ENCODE peak calls at places on chromosomes 16 and 17, in seven cellular contexts. Q is sigmoid colon, F is K562, A is spleen, B is suprapubic skin, X is upper lobe of left lung, W is GM12891. K is an unnamed sample.

GRCh38 chr17:4250887-4251286 is 12.9 kb downstream of the ANKFY1 start:
- DNase-seq in Q (no peak), F (no peak), A (no peak), B (no peak), X (no peak), W (no peak), K (no peak)

GRCh38 chr17:35555695-35556094 is 4.9 kb downstream of the SLFN14 start:
- DNase-seq in Q (no peak), F (peak), A (no peak), B (no peak), X (no peak), W (no peak), K (no peak)

GRCh38 chr17:63827801-63828221 is 348 bp upstream of the FTSJ3 start:
- DNase-seq in Q (no peak), F (no peak), A (no peak), B (no peak), X (no peak), W (no peak), K (no peak)

GRCh38 chr17:44564429-44564828 is 7.1 kb downstream of the FZD2 start:
- DNase-seq in Q (no peak), F (no peak), A (no peak), B (no peak), X (no peak), W (no peak), K (no peak)

GRCh38 chr17:869567-870530 is 87.7 kb downstream of the MRM3 start:
- DNase-seq in Q (peak), F (no peak), A (no peak), B (no peak), X (no peak), W (no peak), K (peak)

GRCh38 chr17:32127156-32127897 is 15.0 kb upstream of the RHOT1 start:
- DNase-seq in Q (peak), F (peak), A (peak), B (peak), X (peak), W (peak), K (peak)

GRCh38 chr16:47726031-47726675 is 265.0 kb downstream of the PHKB start:
- DNase-seq in Q (no peak), F (no peak), A (no peak), B (no peak), X (no peak), W (no peak), K (no peak)

GRCh38 chr16:4341250-4341649 is 9.9 kb downstream of the PAM16 start:
- DNase-seq in Q (no peak), F (no peak), A (no peak), B (no peak), X (peak), W (no peak), K (no peak)

GRCh38 chr16:50096791-50097190 is 31.0 kb downstream of the HEATR3 start:
- DNase-seq in Q (no peak), F (no peak), A (no peak), B (no peak), X (no peak), W (no peak), K (no peak)

GRCh38 chr17:73342057-73342522 is 30.3 kb upstream of the CDC42EP4 start:
- DNase-seq in Q (peak), F (no peak), A (no peak), B (peak), X (no peak), W (no peak), K (peak)

GRCh38 chr17:67400193-67400592 is 23.1 kb downstream of the PITPNC1 start:
- DNase-seq in Q (no peak), F (no peak), A (no peak), B (no peak), X (no peak), W (no peak), K (no peak)

GRCh38 chr17:80720624-80721577 is 176.3 kb downstream of the RPTOR start:
- DNase-seq in Q (no peak), F (no peak), A (no peak), B (no peak), X (peak), W (no peak), K (no peak)

GRCh38 chr16:24999088-24999670 is 16.0 kb downstream of the ARHGAP17 start:
- DNase-seq in Q (no peak), F (no peak), A (no peak), B (no peak), X (no peak), W (no peak), K (no peak)

GRCh38 chr16:81483064-81483969 is 38.7 kb downstream of the CMIP start:
- DNase-seq in Q (no peak), F (no peak), A (no peak), B (no peak), X (no peak), W (no peak), K (no peak)

GRCh38 chr16:57572978-57573733 is 30.7 kb downstream of the ADGRG5 start:
- DNase-seq in Q (no peak), F (no peak), A (no peak), B (no peak), X (no peak), W (no peak), K (no peak)

GRCh38 chr16:85229869-85230416 is 117.7 kb upstream of the CIBAR2 start:
- DNase-seq in Q (no peak), F (no peak), A (no peak), B (no peak), X (peak), W (no peak), K (no peak)

GRCh38 chr17:17021194-17021863 is 20.9 kb upstream of the MPRIP start:
- DNase-seq in Q (no peak), F (peak), A (peak), B (no peak), X (peak), W (no peak), K (no peak)
- TF ChIP-seq POLR2AphosphoS5 in Q (no peak), F (no peak), A (no peak), B (no peak), X (peak), W (no peak), K (no peak)

GRCh38 chr16:30996324-30996999 is 11.5 kb downstream of the HSD3B7 start:
- DNase-seq in Q (no peak), F (peak), A (no peak), B (no peak), X (no peak), W (no peak), K (no peak)
- TF ChIP-seq POLR2A in Q (no peak), F (no peak), A (no peak), B (no peak), X (no peak), W (no peak), K (no peak)

DNA sequence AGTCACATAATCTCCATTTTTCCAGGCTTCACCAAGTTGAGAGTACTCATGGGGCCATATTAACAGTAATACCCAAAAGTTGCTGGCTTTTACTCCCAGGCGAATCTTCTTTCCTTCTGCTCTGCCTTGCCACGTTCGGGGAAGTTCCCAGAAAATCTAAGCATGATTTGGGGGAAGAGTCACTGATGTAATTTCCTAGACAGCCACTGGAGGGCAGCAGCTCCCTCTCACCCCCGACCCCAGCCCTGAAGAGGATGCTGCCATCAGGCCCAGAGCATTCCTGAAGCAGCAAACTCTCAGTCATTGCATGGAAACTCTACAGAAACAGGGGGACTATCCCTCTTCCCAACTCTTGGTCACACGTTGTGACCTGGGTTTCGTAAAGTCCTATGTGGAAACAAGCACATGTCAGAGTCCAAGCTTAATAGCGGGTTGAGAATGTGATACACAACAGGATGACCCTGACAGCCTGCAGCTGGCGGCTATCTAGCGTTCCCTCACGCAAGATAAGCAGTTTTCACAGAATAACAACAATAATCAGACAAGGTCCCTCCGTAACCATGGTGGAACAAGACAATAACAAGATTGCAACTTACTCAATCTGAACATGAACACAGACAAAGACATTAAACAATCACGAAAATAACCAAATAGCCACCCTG is 43.8 kb upstream of the DHX40 start:
- DNase-seq in Q (peak), F (peak), A (peak), B (no peak), X (no peak), W (peak), K (peak)
- TF ChIP-seq POLR2AphosphoS5 in Q (no peak), F (no peak), A (peak), B (no peak), X (peak), W (no peak), K (no peak)

GRCh38 chr17:41965694-41966375 is 760 bp upstream of the CNP start:
- DNase-seq in Q (peak), F (peak), A (peak), B (no peak), X (no peak), W (no peak), K (peak)

GRCh38 chr17:41967921-41968578 is 1.5 kb downstream of the CNP start:
- DNase-seq in Q (no peak), F (no peak), A (peak), B (no peak), X (peak), W (no peak), K (no peak)

GRCh38 chr17:41968676-41969075 is 2.1 kb downstream of the CNP start:
- DNase-seq in Q (no peak), F (no peak), A (no peak), B (no peak), X (peak), W (no peak), K (no peak)

GRCh38 chr17:41967141-41967920 is 736 bp downstream of the CNP start:
- DNase-seq in Q (peak), F (peak), A (peak), B (no peak), X (peak), W (no peak), K (no peak)

GRCh38 chr17:41966453-41967140 is at the start of gene CNP:
- DNase-seq in Q (peak), F (peak), A (peak), B (peak), X (peak), W (peak), K (peak)
- TF ChIP-seq POLR2A in Q (peak), F (peak), A (peak), B (peak), X (no peak), W (peak), K (peak)

DNA sequence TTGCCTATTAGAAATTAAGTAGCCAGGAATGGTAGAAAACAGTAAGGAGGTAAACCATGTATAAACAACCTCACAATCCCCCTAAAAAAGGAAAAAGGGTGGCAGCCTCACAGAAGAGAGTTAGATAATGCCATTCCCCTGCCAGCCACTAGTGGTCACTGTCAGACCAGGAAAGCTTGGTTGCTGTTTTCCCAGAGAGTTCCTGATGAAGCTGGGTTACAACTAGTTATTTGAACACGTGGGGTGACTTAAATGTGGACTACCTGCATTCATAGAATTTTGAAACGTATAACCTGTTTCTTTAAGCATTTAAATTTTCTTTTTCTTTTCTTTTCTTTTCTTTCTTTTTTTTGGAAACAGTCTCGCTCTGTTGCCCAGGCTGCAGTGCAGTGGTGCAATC is 5.8 kb downstream of the GPRC5C start:
- DNase-seq in Q (no peak), F (peak), A (no peak), B (no peak), X (no peak), W (no peak), K (no peak)
- TF ChIP-seq POLR2AphosphoS5 in Q (no peak), F (no peak), A (no peak), B (no peak), X (no peak), W (no peak), K (no peak)